ENCODE peak calls at places on chromosome 11, in seven cellular contexts. F is choroid plexus epithelial cell; Z is PC-9; R is stimulated activated CD8-positive, alpha-beta memory T cell treated with anti-CD3 and anti-CD28 coated beads, Interleukin-7, amount 100 ng/mL, for 1 hour; T is HFFc6; M is fibroblast of lung; U is RKO. E is an unnamed sample.

GRCh38 chr11:108199446-108200321 is 22.8 kb downstream of the NPAT start:
- DNase-seq in F (peak; percentile 76), Z (peak; percentile 15), R (no peak), T (peak; percentile 25), M (peak; percentile 72), U (no peak), E (peak; percentile 68)

GRCh38 chr11:33716236-33716635 is 15.6 kb upstream of the C11orf91 start:
- DNase-seq in F (peak; percentile 74), Z (no peak), R (no peak), T (peak; percentile 41), M (peak; percentile 31), U (no peak), E (no peak)

GRCh38 chr11:61834278-61835004 is 6.3 kb downstream of the FADS2 start:
- DNase-seq in F (peak; percentile 80), Z (peak; percentile 64), R (no peak), T (no peak), M (peak; percentile 82), U (no peak), E (peak; percentile 47)

GRCh38 chr11:126101241-126101929 is 38.7 kb upstream of the CDON start:
- DNase-seq in F (no peak), Z (no peak), R (no peak), T (no peak), M (no peak), U (no peak), E (no peak)

GRCh38 chr11:132704796-132705375 is 827.4 kb downstream of the OPCML start:
- DNase-seq in F (no peak), Z (no peak), R (no peak), T (no peak), M (no peak), U (no peak), E (no peak)

GRCh38 chr11:80603472-80603871 is 1162.6 kb upstream of the TENM4 start:
- DNase-seq in F (no peak), Z (no peak), R (no peak), T (no peak), M (no peak), U (no peak), E (no peak)

GRCh38 chr11:78158987-78159662 is 19.7 kb upstream of the ALG8 start:
- DNase-seq in F (no peak), Z (no peak), R (no peak), T (no peak), M (no peak), U (no peak), E (peak; percentile 16)

GRCh38 chr11:56066980-56067379 is 26.1 kb upstream of the OR8I2 start:
- DNase-seq in F (no peak), Z (no peak), R (no peak), T (no peak), M (no peak), U (no peak), E (no peak)

GRCh38 chr11:106917973-106918372 is 100.3 kb downstream of the GUCY1A2 start:
- DNase-seq in F (peak; percentile 8), Z (peak; percentile 10), R (no peak), T (peak; percentile 15), M (no peak), U (peak; percentile 36), E (peak; percentile 0)

GRCh38 chr11:47324520-47324919 is 28.0 kb downstream of the MYBPC3 start:
- DNase-seq in F (no peak), Z (no peak), R (no peak), T (no peak), M (no peak), U (no peak), E (no peak)

GRCh38 chr11:63663809-63664208 is 7.4 kb downstream of the ATL3 start:
- DNase-seq in F (peak; percentile 59), Z (peak; percentile 40), R (no peak), T (peak; percentile 76), M (peak; percentile 85), U (peak; percentile 56), E (peak; percentile 80)